ENCODE peak calls at places on chromosomes 13 and 19, in seven cellular contexts. X is breast epithelium; K is effector CD4-positive, alpha-beta T cell; U is islet precursor cell; J is T-cell; S is head of caudate nucleus; H is left ventricle myocardium inferior. N is an unnamed sample.

GRCh38 chr19:31701146-31701545 is 351.9 kb upstream of the TSHZ3 start:
- DNase-seq in X (no peak), K (no peak), U (no peak), J (no peak), S (no peak), H (no peak), N (no peak)

GRCh38 chr19:10936661-10937084 is 8.1 kb downstream of the TIMM29 start:
- DNase-seq in X (no peak), K (peak), U (peak), J (peak), S (no peak), H (no peak), N (no peak)

GRCh38 chr13:44759222-44759721 is 183.1 kb upstream of the TSC22D1 start:
- DNase-seq in X (no peak), K (no peak), U (no peak), J (no peak), S (no peak), H (no peak), N (no peak)

GRCh38 chr13:44117351-44117750 is 237.6 kb downstream of the LACC1 start:
- DNase-seq in X (no peak), K (no peak), U (no peak), J (no peak), S (no peak), H (no peak), N (no peak)

GRCh38 chr13:30763786-30764440 is 28.6 kb downstream of the ALOX5AP start:
- DNase-seq in X (no peak), K (no peak), U (no peak), J (no peak), S (no peak), H (no peak), N (no peak)

GRCh38 chr19:958967-959685 is 25.0 kb upstream of the WDR18 start:
- DNase-seq in X (no peak), K (no peak), U (peak), J (no peak), S (peak), H (no peak), N (no peak)

GRCh38 chr19:7505682-7506384 is 10.1 kb upstream of the ZNF358 start:
- DNase-seq in X (no peak), K (no peak), U (no peak), J (no peak), S (peak), H (no peak), N (peak)

GRCh38 chr19:6362024-6362344 is 653 bp downstream of the CLPP start:
- DNase-seq in X (no peak), K (no peak), U (no peak), J (no peak), S (no peak), H (no peak), N (no peak)

GRCh38 chr19:42201489-42202289 is 15.8 kb downstream of the DEDD2 start:
- DNase-seq in X (no peak), K (peak), U (no peak), J (peak), S (peak), H (peak), N (no peak)

GRCh38 chr19:30881281-30881680 is 468.0 kb downstream of the TSHZ3 start:
- DNase-seq in X (no peak), K (no peak), U (peak), J (no peak), S (no peak), H (no peak), N (no peak)

GRCh38 chr13:97122381-97122996 is 99.6 kb upstream of the MBNL2 start:
- DNase-seq in X (no peak), K (no peak), U (peak), J (no peak), S (no peak), H (no peak), N (no peak)

N was measured in left cardiac atrium.